ENCODE peak calls at places on chromosome X, in four cellular contexts. One of them, this sample, is unnamed.

GRCh38 chrX:152958524-152959465 is 35.1 kb downstream of the PNMA5 start:
- DNase-seq in B cell: peak
- DNase-seq in cardiac septum: peak
- DNase-seq in iPS DF 6.9: peak
- DNase-seq in this sample: peak

GRCh38 chrX:42384956-42385355 is 393.0 kb downstream of the PPP1R2C start:
- DNase-seq in B cell: no peak
- DNase-seq in cardiac septum: no peak
- DNase-seq in iPS DF 6.9: no peak
- DNase-seq in this sample: no peak

GRCh38 chrX:150935466-150935865 is 37.0 kb upstream of the CD99L2 start:
- DNase-seq in B cell: no peak
- DNase-seq in cardiac septum: no peak
- DNase-seq in iPS DF 6.9: no peak
- DNase-seq in this sample: no peak

GRCh38 chrX:132045456-132045855 is 22.4 kb downstream of the STK26 start:
- DNase-seq in B cell: no peak
- DNase-seq in cardiac septum: no peak
- DNase-seq in iPS DF 6.9: no peak
- DNase-seq in this sample: no peak

GRCh38 chrX:105608745-105609144 is 213.6 kb upstream of the NRK start:
- DNase-seq in B cell: no peak
- DNase-seq in cardiac septum: no peak
- DNase-seq in iPS DF 6.9: no peak
- DNase-seq in this sample: no peak

GRCh38 chrX:56796641-56797395 is 67.8 kb downstream of the NBDY start:
- DNase-seq in B cell: no peak
- DNase-seq in cardiac septum: peak
- DNase-seq in iPS DF 6.9: no peak
- DNase-seq in this sample: no peak

GRCh38 chrX:130095249-130095648 is 15.0 kb downstream of the ELF4 start:
- DNase-seq in B cell: no peak
- DNase-seq in cardiac septum: no peak
- DNase-seq in iPS DF 6.9: no peak
- DNase-seq in this sample: no peak

GRCh38 chrX:1153940-1154339 is 58.5 kb downstream of the CRLF2 start:
- DNase-seq in B cell: no peak
- DNase-seq in cardiac septum: no peak
- DNase-seq in iPS DF 6.9: no peak
- DNase-seq in this sample: no peak

GRCh38 chrX:19865567-19866363 is 21.6 kb downstream of the SH3KBP1 start:
- DNase-seq in B cell: no peak
- DNase-seq in cardiac septum: peak
- DNase-seq in iPS DF 6.9: no peak
- DNase-seq in this sample: no peak

GRCh38 chrX:15816886-15817285 is 26.6 kb downstream of the ZRSR2 start:
- DNase-seq in B cell: no peak
- DNase-seq in cardiac septum: no peak
- DNase-seq in iPS DF 6.9: no peak
- DNase-seq in this sample: no peak

GRCh38 chrX:129721870-129722269 is 16.9 kb upstream of the XPNPEP2 start:
- DNase-seq in B cell: no peak
- DNase-seq in cardiac septum: no peak
- DNase-seq in iPS DF 6.9: no peak
- DNase-seq in this sample: no peak

GRCh38 chrX:28979876-28980275 is 392.6 kb downstream of the IL1RAPL1 start:
- DNase-seq in B cell: no peak
- DNase-seq in cardiac septum: no peak
- DNase-seq in iPS DF 6.9: no peak
- DNase-seq in this sample: no peak

GRCh38 chrX:135433531-135434257 is 11.9 kb downstream of the SMIM10L2A start:
- DNase-seq in B cell: no peak
- DNase-seq in cardiac septum: no peak
- DNase-seq in iPS DF 6.9: no peak
- DNase-seq in this sample: no peak

GRCh38 chrX:147920161-147920666 is 8.5 kb downstream of the FMR1 start:
- DNase-seq in B cell: no peak
- DNase-seq in cardiac septum: no peak
- DNase-seq in iPS DF 6.9: no peak
- DNase-seq in this sample: no peak

GRCh38 chrX:87468941-87469340 is 48.7 kb upstream of the KLHL4 start:
- DNase-seq in B cell: no peak
- DNase-seq in cardiac septum: no peak
- DNase-seq in iPS DF 6.9: no peak
- DNase-seq in this sample: no peak

GRCh38 chrX:112867570-112867969 is 26.9 kb upstream of the AMOT start:
- DNase-seq in B cell: no peak
- DNase-seq in cardiac septum: no peak
- DNase-seq in iPS DF 6.9: no peak
- DNase-seq in this sample: peak

GRCh38 chrX:132875705-132876508 is 82.5 kb downstream of the HS6ST2 start:
- DNase-seq in B cell: no peak
- DNase-seq in cardiac septum: no peak
- DNase-seq in iPS DF 6.9: no peak
- DNase-seq in this sample: peak

GRCh38 chrX:8879750-8880149 is 78.6 kb upstream of the FAM9A start:
- DNase-seq in B cell: peak
- DNase-seq in cardiac septum: no peak
- DNase-seq in iPS DF 6.9: peak
- DNase-seq in this sample: no peak

GRCh38 chrX:100685284-100685996 is 41.4 kb downstream of the SRPX2 start:
- DNase-seq in B cell: peak
- DNase-seq in cardiac septum: no peak
- DNase-seq in iPS DF 6.9: peak
- DNase-seq in this sample: peak

GRCh38 chrX:63128509-63128908 is 222.6 kb downstream of the SPIN4 start:
- DNase-seq in B cell: no peak
- DNase-seq in cardiac septum: no peak
- DNase-seq in iPS DF 6.9: no peak
- DNase-seq in this sample: peak

GRCh38 chrX:9388450-9388849 is 76.4 kb upstream of the TBL1X start:
- DNase-seq in B cell: no peak
- DNase-seq in cardiac septum: no peak
- DNase-seq in iPS DF 6.9: no peak
- DNase-seq in this sample: no peak